ENCODE peak calls at places on chromosome 2, in seven cellular contexts. J, E, T, Y, C, V and L are unnamed samples.
A peak's percentile ranks its signal among the peaks of the same experiment; 100 is the strongest.

GRCh38 chr2:31558401-31559295 is 22.1 kb downstream of the SRD5A2 start:
- DNase-seq in J (no peak), E (peak; percentile 84), T (peak; percentile 67), Y (no peak), C (no peak), V (no peak), L (peak; percentile 92)

GRCh38 chr2:168934826-168935225 is 33.7 kb downstream of the G6PC2 start:
- DNase-seq in J (no peak), E (no peak), T (no peak), Y (no peak), C (no peak), V (no peak), L (peak; percentile 22)

GRCh38 chr2:124193706-124194105 is 168.6 kb downstream of the CNTNAP5 start:
- DNase-seq in J (no peak), E (peak; percentile 6), T (no peak), Y (no peak), C (no peak), V (no peak), L (no peak)

GRCh38 chr2:191638079-191638801 is 39.7 kb upstream of the NABP1 start:
- DNase-seq in J (no peak), E (no peak), T (no peak), Y (peak; percentile 11), C (no peak), V (no peak), L (no peak)

GRCh38 chr2:196900843-196901242 is 25.7 kb downstream of the PGAP1 start:
- DNase-seq in J (no peak), E (no peak), T (no peak), Y (no peak), C (no peak), V (no peak), L (no peak)

GRCh38 chr2:19357383-19358241 is 811 bp downstream of the OSR1 start:
- DNase-seq in J (peak; percentile 58), E (peak; percentile 43), T (peak; percentile 58), Y (peak; percentile 16), C (peak; percentile 45), V (no peak), L (no peak)

GRCh38 chr2:215332876-215333600 is 21.2 kb downstream of the ATIC start:
- DNase-seq in J (no peak), E (no peak), T (no peak), Y (no peak), C (no peak), V (no peak), L (no peak)

GRCh38 chr2:134676960-134677359 is 41.8 kb downstream of the TMEM163 start:
- DNase-seq in J (no peak), E (no peak), T (no peak), Y (no peak), C (no peak), V (no peak), L (no peak)

GRCh38 chr2:118059919-118060478 is 28.3 kb upstream of the INSIG2 start:
- DNase-seq in J (no peak), E (peak; percentile 91), T (peak; percentile 98), Y (no peak), C (no peak), V (no peak), L (no peak)

GRCh38 chr2:180175736-180176135 is 168.6 kb upstream of the CWC22 start:
- DNase-seq in J (no peak), E (no peak), T (no peak), Y (no peak), C (no peak), V (no peak), L (no peak)

GRCh38 chr2:181784556-181784955 is 104.2 kb upstream of the NEUROD1 start:
- DNase-seq in J (no peak), E (peak; percentile 27), T (peak; percentile 52), Y (no peak), C (no peak), V (no peak), L (peak; percentile 55)

GRCh38 chr2:57504787-57505186 is 541.8 kb upstream of the VRK2 start:
- DNase-seq in J (no peak), E (no peak), T (no peak), Y (no peak), C (no peak), V (no peak), L (no peak)

GRCh38 chr2:98805412-98806265 is 74.7 kb upstream of the MGAT4A start:
- DNase-seq in J (no peak), E (peak; percentile 80), T (peak; percentile 62), Y (no peak), C (no peak), V (no peak), L (peak; percentile 97)

GRCh38 chr2:48144777-48145176 is 238.5 kb upstream of the FBXO11 start:
- DNase-seq in J (no peak), E (peak; percentile 31), T (peak; percentile 55), Y (no peak), C (no peak), V (peak; percentile 13), L (peak; percentile 12)

GRCh38 chr2:46719499-46719898 is 196.1 kb downstream of the MCFD2 start:
- DNase-seq in J (no peak), E (peak; percentile 80), T (peak; percentile 85), Y (no peak), C (no peak), V (no peak), L (peak; percentile 37)

GRCh38 chr2:119748135-119748534 is 11.6 kb upstream of the PTPN4 start:
- DNase-seq in J (no peak), E (peak; percentile 26), T (peak; percentile 38), Y (no peak), C (no peak), V (no peak), L (no peak)

GRCh38 chr2:190723397-190724090 is 74.7 kb downstream of the NAB1 start:
- DNase-seq in J (no peak), E (peak; percentile 26), T (no peak), Y (no peak), C (no peak), V (peak; percentile 29), L (no peak)

GRCh38 chr2:239143858-239144712 is 256.7 kb downstream of the HDAC4 start:
- DNase-seq in J (no peak), E (peak; percentile 62), T (peak; percentile 76), Y (peak; percentile 68), C (no peak), V (no peak), L (peak; percentile 28)
- TF ChIP-seq CTCF in J (peak; percentile 73), E (peak; percentile 81), T (peak; percentile 87), Y (peak; percentile 44), C (peak; percentile 50), V (peak; percentile 32), L (peak; percentile 49)

DNA sequence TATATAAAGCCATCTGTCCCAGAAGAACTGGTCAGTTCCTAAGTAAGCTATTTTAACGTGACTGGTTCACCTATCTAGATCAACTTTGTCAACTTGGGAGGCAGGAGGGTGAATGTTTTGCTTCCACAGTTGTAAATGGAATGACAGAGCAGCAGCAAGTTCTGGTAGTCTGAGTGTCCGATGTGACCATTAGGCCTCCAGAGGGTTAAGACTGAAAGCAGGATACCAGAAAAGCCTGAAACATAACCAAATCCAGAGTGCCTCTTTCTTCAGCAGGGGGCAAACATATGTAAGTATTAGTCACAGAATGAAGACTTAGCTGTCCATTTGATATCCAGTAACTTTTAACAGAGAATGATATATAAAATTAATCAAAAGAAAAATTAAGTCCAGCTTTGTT is 9.2 kb downstream of the HOXD3 start:
- DNase-seq in J (no peak), E (no peak), T (no peak), Y (no peak), C (no peak), V (no peak), L (no peak)
- TF ChIP-seq CTCF in J (no peak), E (no peak), T (no peak), Y (no peak), C (no peak), V (no peak), L (no peak)

DNA sequence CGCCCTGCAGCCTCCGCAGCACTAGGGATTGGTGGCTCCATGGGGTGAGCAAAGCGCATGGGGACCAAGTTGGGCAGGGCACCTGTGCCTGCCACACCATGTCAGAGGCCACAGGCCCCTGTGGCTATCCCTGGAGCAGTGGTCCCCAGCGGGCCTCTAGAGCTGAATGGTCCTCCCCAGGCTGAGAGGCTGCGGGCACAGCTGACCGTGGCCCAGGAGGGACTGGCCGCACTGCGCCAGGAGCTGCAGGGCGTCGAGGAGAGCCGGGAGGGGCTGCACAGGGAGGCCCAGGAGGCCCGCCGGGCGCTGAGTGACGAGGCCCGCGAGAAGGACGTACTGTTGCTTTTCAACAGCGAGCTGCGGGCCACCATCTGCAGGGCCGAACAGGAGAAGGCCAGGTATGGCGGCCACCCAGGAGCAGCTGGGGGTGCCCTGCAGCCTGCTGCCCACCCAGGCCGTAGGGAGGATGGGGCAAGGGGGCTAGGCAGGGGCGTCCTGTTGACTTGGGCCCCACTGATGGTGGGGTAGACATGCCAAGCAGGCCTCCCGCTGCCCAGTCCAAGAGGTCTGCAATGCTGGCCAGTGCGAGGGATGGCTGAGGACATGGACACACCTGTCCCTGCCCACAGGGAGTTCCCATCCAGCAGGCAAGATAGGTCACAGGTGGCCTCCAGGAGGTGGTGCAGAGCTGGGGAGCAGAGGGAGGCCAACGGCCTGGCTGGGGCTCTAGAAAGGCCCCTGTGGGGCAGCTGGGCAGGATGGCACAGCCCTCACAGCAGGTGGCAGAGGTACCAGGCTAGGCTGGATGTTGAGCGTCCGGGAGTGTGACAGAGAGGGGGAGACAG is 34.8 kb upstream of the SNED1 start:
- DNase-seq in J (peak; percentile 51), E (no peak), T (no peak), Y (no peak), C (peak; percentile 43), V (no peak), L (no peak)
- TF ChIP-seq CTCF in J (no peak), E (no peak), T (no peak), Y (no peak), C (no peak), V (no peak), L (no peak)

GRCh38 chr2:383173-383572 is 95.3 kb upstream of the ALKAL2 start:
- DNase-seq in J (no peak), E (no peak), T (no peak), Y (no peak), C (no peak), V (no peak), L (no peak)
- TF ChIP-seq CTCF in J (no peak), E (no peak), T (no peak), Y (no peak), C (no peak), V (no peak), L (no peak)

GRCh38 chr2:8882094-8882493 is 44.7 kb upstream of the KIDINS220 start:
- DNase-seq in J (no peak), E (peak; percentile 61), T (peak; percentile 68), Y (no peak), C (no peak), V (no peak), L (peak; percentile 60)
- TF ChIP-seq CTCF in J (no peak), E (peak; percentile 48), T (peak; percentile 77), Y (no peak), C (no peak), V (no peak), L (peak; percentile 29)

GRCh38 chr2:213296270-213296669 is 12.0 kb downstream of the SPAG16 start:
- DNase-seq in J (no peak), E (no peak), T (no peak), Y (no peak), C (no peak), V (no peak), L (no peak)
- TF ChIP-seq CTCF in J (no peak), E (no peak), T (no peak), Y (no peak), C (no peak), V (no peak), L (no peak)

GRCh38 chr2:56130463-56131070 is 53.2 kb upstream of the CCDC85A start:
- DNase-seq in J (no peak), E (peak; percentile 75), T (peak; percentile 74), Y (no peak), C (no peak), V (no peak), L (peak; percentile 61)
- TF ChIP-seq CTCF in J (peak; percentile 64), E (peak; percentile 91), T (peak; percentile 92), Y (peak; percentile 44), C (no peak), V (peak; percentile 36), L (peak; percentile 66)